ENCODE peak calls at places on chromosome 17, in seven cellular contexts. One of them, this sample, is unnamed.

GRCh38 chr17:54969658-54970572 is 1.4 kb downstream of the STXBP4 start:
- DNase-seq in GM12878: no peak
- DNase-seq in AML-193: no peak
- DNase-seq in activated naive CD8-positive, alpha-beta T cell treated with anti-CD3 and anti-CD28 coated beads, Interleukin-2, amount 50 U/mL, for 24 hours: no peak
- DNase-seq in stimulated activated CD4-positive, alpha-beta T cell treated with anti-CD3 and anti-CD28 coated beads, Interleukin-15, amount 100 ng/mL, for 24 hours: no peak
- DNase-seq in RPMI7951: no peak
- DNase-seq in kidney epithelial cell: no peak
- DNase-seq in this sample: no peak

GRCh38 chr17:17119106-17119505 is 76.8 kb downstream of the MPRIP start:
- DNase-seq in GM12878: no peak
- DNase-seq in AML-193: no peak
- DNase-seq in activated naive CD8-positive, alpha-beta T cell treated with anti-CD3 and anti-CD28 coated beads, Interleukin-2, amount 50 U/mL, for 24 hours: no peak
- DNase-seq in stimulated activated CD4-positive, alpha-beta T cell treated with anti-CD3 and anti-CD28 coated beads, Interleukin-15, amount 100 ng/mL, for 24 hours: no peak
- DNase-seq in RPMI7951: no peak
- DNase-seq in kidney epithelial cell: no peak
- DNase-seq in this sample: no peak

GRCh38 chr17:6070280-6070894 is at the start of gene WSCD1:
- DNase-seq in GM12878: no peak
- DNase-seq in AML-193: no peak
- DNase-seq in activated naive CD8-positive, alpha-beta T cell treated with anti-CD3 and anti-CD28 coated beads, Interleukin-2, amount 50 U/mL, for 24 hours: no peak
- DNase-seq in stimulated activated CD4-positive, alpha-beta T cell treated with anti-CD3 and anti-CD28 coated beads, Interleukin-15, amount 100 ng/mL, for 24 hours: peak; percentile 39
- DNase-seq in RPMI7951: no peak
- DNase-seq in kidney epithelial cell: no peak
- DNase-seq in this sample: no peak

GRCh38 chr17:17698869-17699351 is 17.7 kb downstream of the RAI1 start:
- DNase-seq in GM12878: no peak
- DNase-seq in AML-193: no peak
- DNase-seq in activated naive CD8-positive, alpha-beta T cell treated with anti-CD3 and anti-CD28 coated beads, Interleukin-2, amount 50 U/mL, for 24 hours: no peak
- DNase-seq in stimulated activated CD4-positive, alpha-beta T cell treated with anti-CD3 and anti-CD28 coated beads, Interleukin-15, amount 100 ng/mL, for 24 hours: no peak
- DNase-seq in RPMI7951: no peak
- DNase-seq in kidney epithelial cell: no peak
- DNase-seq in this sample: no peak

GRCh38 chr17:28364665-28365363 is at the start of gene SEBOX:
- DNase-seq in GM12878: no peak
- DNase-seq in AML-193: no peak
- DNase-seq in activated naive CD8-positive, alpha-beta T cell treated with anti-CD3 and anti-CD28 coated beads, Interleukin-2, amount 50 U/mL, for 24 hours: no peak
- DNase-seq in stimulated activated CD4-positive, alpha-beta T cell treated with anti-CD3 and anti-CD28 coated beads, Interleukin-15, amount 100 ng/mL, for 24 hours: no peak
- DNase-seq in RPMI7951: no peak
- DNase-seq in kidney epithelial cell: no peak
- DNase-seq in this sample: no peak

GRCh38 chr17:74218436-74218835 is 5.1 kb downstream of the TTYH2 start:
- DNase-seq in GM12878: no peak
- DNase-seq in AML-193: no peak
- DNase-seq in activated naive CD8-positive, alpha-beta T cell treated with anti-CD3 and anti-CD28 coated beads, Interleukin-2, amount 50 U/mL, for 24 hours: no peak
- DNase-seq in stimulated activated CD4-positive, alpha-beta T cell treated with anti-CD3 and anti-CD28 coated beads, Interleukin-15, amount 100 ng/mL, for 24 hours: no peak
- DNase-seq in RPMI7951: no peak
- DNase-seq in kidney epithelial cell: no peak
- DNase-seq in this sample: no peak

GRCh38 chr17:17749025-17749772 is 67.9 kb downstream of the RAI1 start:
- DNase-seq in GM12878: no peak
- DNase-seq in AML-193: no peak
- DNase-seq in activated naive CD8-positive, alpha-beta T cell treated with anti-CD3 and anti-CD28 coated beads, Interleukin-2, amount 50 U/mL, for 24 hours: no peak
- DNase-seq in stimulated activated CD4-positive, alpha-beta T cell treated with anti-CD3 and anti-CD28 coated beads, Interleukin-15, amount 100 ng/mL, for 24 hours: no peak
- DNase-seq in RPMI7951: no peak
- DNase-seq in kidney epithelial cell: no peak
- DNase-seq in this sample: no peak

GRCh38 chr17:43576563-43577229 is 30.6 kb upstream of the ETV4 start:
- DNase-seq in GM12878: peak; percentile 49
- DNase-seq in AML-193: peak; percentile 62
- DNase-seq in activated naive CD8-positive, alpha-beta T cell treated with anti-CD3 and anti-CD28 coated beads, Interleukin-2, amount 50 U/mL, for 24 hours: peak; percentile 68
- DNase-seq in stimulated activated CD4-positive, alpha-beta T cell treated with anti-CD3 and anti-CD28 coated beads, Interleukin-15, amount 100 ng/mL, for 24 hours: peak; percentile 75
- DNase-seq in RPMI7951: peak; percentile 68
- DNase-seq in kidney epithelial cell: no peak
- DNase-seq in this sample: peak; percentile 62

GRCh38 chr17:17408236-17408794 is 68.5 kb upstream of the MED9 start:
- DNase-seq in GM12878: no peak
- DNase-seq in AML-193: peak; percentile 39
- DNase-seq in activated naive CD8-positive, alpha-beta T cell treated with anti-CD3 and anti-CD28 coated beads, Interleukin-2, amount 50 U/mL, for 24 hours: peak; percentile 14
- DNase-seq in stimulated activated CD4-positive, alpha-beta T cell treated with anti-CD3 and anti-CD28 coated beads, Interleukin-15, amount 100 ng/mL, for 24 hours: no peak
- DNase-seq in RPMI7951: no peak
- DNase-seq in kidney epithelial cell: no peak
- DNase-seq in this sample: no peak

This sample was measured in DND-41.